ENCODE peak calls at places on chromosomes 2 and 18, in five cellular contexts. Q is hippocampal formation, A is NCI-H748 treated with DMSO at 0.1 percent for 48 hours, P is T follicular helper cell, N is aorta. G is an unnamed sample.

GRCh38 chr2:224922142-224922727 is 120.0 kb downstream of the DOCK10 start:
- DNase-seq in A (no peak), P (no peak), N (no peak), Q (no peak), G (no peak)

GRCh38 chr2:205177505-205177904 is 504.8 kb upstream of the NRP2 start:
- DNase-seq in A (no peak), Q (no peak), P (no peak), N (no peak), G (no peak)

GRCh38 chr2:27727257-27727656 is 44.3 kb upstream of the MRPL33 start:
- DNase-seq in P (no peak), Q (no peak), N (no peak), A (no peak), G (no peak)

GRCh38 chr2:85737481-85737880 is 16.3 kb upstream of the ATOH8 start:
- DNase-seq in A (no peak), N (peak), P (no peak), Q (no peak), G (no peak)

GRCh38 chr2:239344857-239345216 is 56.0 kb downstream of the HDAC4 start:
- DNase-seq in P (no peak), Q (no peak), A (no peak), N (no peak), G (no peak)

GRCh38 chr2:82837588-82838304 is 1621.3 kb downstream of the SUCLG1 start:
- DNase-seq in A (no peak), P (no peak), Q (no peak), N (no peak), G (no peak)

GRCh38 chr2:71948781-71949536 is 198.7 kb downstream of the CYP26B1 start:
- DNase-seq in N (no peak), Q (no peak), P (no peak), A (no peak), G (no peak)

GRCh38 chr2:19488009-19488691 is 129.7 kb upstream of the OSR1 start:
- DNase-seq in P (no peak), N (no peak), A (no peak), Q (no peak), G (no peak)

GRCh38 chr2:241692448-241692847 is 5.8 kb upstream of the DTYMK start:
- DNase-seq in N (no peak), A (no peak), Q (no peak), P (no peak), G (no peak)

GRCh38 chr18:51342815-51343214 is 145.3 kb upstream of the MEX3C start:
- DNase-seq in N (no peak), P (no peak), Q (no peak), A (no peak), G (no peak)

GRCh38 chr2:239374896-239375277 is 25.9 kb downstream of the HDAC4 start:
- DNase-seq in N (no peak), A (no peak), P (no peak), Q (no peak), G (no peak)

GRCh38 chr2:241490825-241491505 is 17.4 kb downstream of the STK25 start:
- DNase-seq in P (no peak), N (no peak), Q (no peak), A (no peak), G (no peak)

GRCh38 chr2:149561309-149561926 is 26.2 kb downstream of the MMADHC start:
- DNase-seq in Q (no peak), P (no peak), N (no peak), A (peak), G (no peak)

GRCh38 chr2:25894135-25894830 is 16.0 kb upstream of the ASXL2 start:
- DNase-seq in A (no peak), Q (no peak), N (no peak), P (no peak), G (peak)

GRCh38 chr2:141437521-141437920 is 693.3 kb downstream of the LRP1B start:
- DNase-seq in Q (no peak), P (no peak), N (no peak), A (no peak), G (no peak)

GRCh38 chr2:9333591-9334171 is 89.6 kb downstream of the ITGB1BP1 start:
- DNase-seq in Q (peak), P (no peak), A (peak), N (peak), G (no peak)

GRCh38 chr2:109171444-109172334 is 42.7 kb downstream of the SH3RF3 start:
- DNase-seq in P (no peak), Q (no peak), N (peak), A (no peak), G (no peak)

GRCh38 chr2:222610746-222611145 is 45.1 kb downstream of the FARSB start:
- DNase-seq in A (no peak), N (no peak), Q (no peak), P (no peak), G (no peak)

GRCh38 chr2:143158500-143159262 is 29.5 kb downstream of the ARHGAP15 start:
- DNase-seq in N (no peak), P (no peak), A (no peak), Q (no peak), G (no peak)

GRCh38 chr2:28152585-28153284 is 239.9 kb upstream of the FOSL2 start:
- DNase-seq in N (no peak), Q (no peak), A (no peak), P (no peak), G (no peak)

GRCh38 chr2:233813236-233814062 is 35.3 kb downstream of the MROH2A start:
- DNase-seq in N (peak), Q (no peak), A (no peak), P (no peak), G (no peak)

GRCh38 chr18:67509711-67510110 is 6.8 kb downstream of the DSEL start:
- DNase-seq in P (no peak), N (no peak), A (no peak), Q (no peak), G (no peak)

GRCh38 chr2:180980943-180981898 is 816 bp downstream of the UBE2E3 start:
- DNase-seq in N (peak), P (no peak), Q (peak), A (peak), G (no peak)

GRCh38 chr2:134207589-134208209 is 46.2 kb upstream of the MGAT5 start:
- DNase-seq in P (peak), Q (no peak), A (peak), N (peak), G (no peak)

GRCh38 chr18:75455249-75456183 is 28.0 kb upstream of the SMIM21 start:
- DNase-seq in P (no peak), A (no peak), N (no peak), Q (no peak), G (peak)

GRCh38 chr18:21167641-21168372 is 56.2 kb upstream of the ROCK1 start:
- DNase-seq in Q (no peak), P (no peak), A (peak), N (no peak), G (no peak)

GRCh38 chr18:24246143-24246542 is 107.3 kb downstream of the CABYR start:
- DNase-seq in A (no peak), Q (no peak), P (no peak), N (no peak), G (no peak)

GRCh38 chr2:3168230-3168891 is 209.3 kb downstream of the EIPR1 start:
- DNase-seq in N (no peak), P (no peak), Q (no peak), A (no peak), G (no peak)

GRCh38 chr18:35497334-35498197 is at the start of gene INO80C:
- DNase-seq in N (peak), A (peak), P (peak), Q (peak), G (peak)

GRCh38 chr18:76421291-76422078 is 73.6 kb downstream of the ZNF516 start:
- DNase-seq in P (no peak), A (no peak), Q (no peak), N (no peak), G (no peak)

GRCh38 chr2:240869956-240870875 is 1.6 kb downstream of the AGXT start:
- DNase-seq in N (no peak), A (no peak), Q (no peak), P (no peak), G (no peak)